ENCODE peak calls at places on chromosomes 3 and 15, in five cellular contexts. One of them, this sample, is unnamed.

GRCh38 chr15:88982304-88982945 is 69.2 kb upstream of the MFGE8 start:
- DNase-seq in amygdala: no peak
- DNase-seq in stimulated activated CD8-positive, alpha-beta memory T cell treated with anti-CD3 and anti-CD28 coated beads, Interleukin-7, amount 100 ng/mL, for 1 hour: no peak
- DNase-seq in midbrain: no peak
- DNase-seq in AG09319: peak
- DNase-seq in this sample: no peak

GRCh38 chr3:42061711-42062408 is 29.3 kb upstream of the TRAK1 start:
- DNase-seq in AG09319: peak
- DNase-seq in midbrain: no peak
- DNase-seq in stimulated activated CD8-positive, alpha-beta memory T cell treated with anti-CD3 and anti-CD28 coated beads, Interleukin-7, amount 100 ng/mL, for 1 hour: no peak
- DNase-seq in amygdala: no peak
- DNase-seq in this sample: peak

GRCh38 chr15:34754171-34754580 is 622 bp downstream of the GJD2 start:
- DNase-seq in stimulated activated CD8-positive, alpha-beta memory T cell treated with anti-CD3 and anti-CD28 coated beads, Interleukin-7, amount 100 ng/mL, for 1 hour: no peak
- DNase-seq in amygdala: no peak
- DNase-seq in AG09319: no peak
- DNase-seq in midbrain: no peak
- DNase-seq in this sample: no peak

GRCh38 chr3:52458770-52459540 is 3.6 kb downstream of the NISCH start:
- DNase-seq in amygdala: no peak
- DNase-seq in stimulated activated CD8-positive, alpha-beta memory T cell treated with anti-CD3 and anti-CD28 coated beads, Interleukin-7, amount 100 ng/mL, for 1 hour: no peak
- DNase-seq in midbrain: no peak
- DNase-seq in AG09319: no peak
- DNase-seq in this sample: no peak

GRCh38 chr15:40536501-40536900 is 28.3 kb downstream of the CCDC32 start:
- DNase-seq in AG09319: no peak
- DNase-seq in amygdala: no peak
- DNase-seq in midbrain: no peak
- DNase-seq in stimulated activated CD8-positive, alpha-beta memory T cell treated with anti-CD3 and anti-CD28 coated beads, Interleukin-7, amount 100 ng/mL, for 1 hour: no peak
- DNase-seq in this sample: no peak

GRCh38 chr15:89203705-89204273 is 17.6 kb downstream of the RLBP1 start:
- DNase-seq in stimulated activated CD8-positive, alpha-beta memory T cell treated with anti-CD3 and anti-CD28 coated beads, Interleukin-7, amount 100 ng/mL, for 1 hour: no peak
- DNase-seq in AG09319: no peak
- DNase-seq in midbrain: no peak
- DNase-seq in amygdala: no peak
- DNase-seq in this sample: no peak

GRCh38 chr3:177370396-177370795 is 173.1 kb upstream of the TBL1XR1 start:
- DNase-seq in AG09319: no peak
- DNase-seq in amygdala: no peak
- DNase-seq in midbrain: no peak
- DNase-seq in stimulated activated CD8-positive, alpha-beta memory T cell treated with anti-CD3 and anti-CD28 coated beads, Interleukin-7, amount 100 ng/mL, for 1 hour: no peak
- DNase-seq in this sample: no peak

GRCh38 chr3:179526989-179527391 is 35.7 kb upstream of the ACTL6A start:
- DNase-seq in stimulated activated CD8-positive, alpha-beta memory T cell treated with anti-CD3 and anti-CD28 coated beads, Interleukin-7, amount 100 ng/mL, for 1 hour: no peak
- DNase-seq in amygdala: no peak
- DNase-seq in midbrain: peak
- DNase-seq in AG09319: peak
- DNase-seq in this sample: peak

GRCh38 chr3:187742351-187743171 is 2.7 kb downstream of the BCL6 start:
- DNase-seq in amygdala: no peak
- DNase-seq in stimulated activated CD8-positive, alpha-beta memory T cell treated with anti-CD3 and anti-CD28 coated beads, Interleukin-7, amount 100 ng/mL, for 1 hour: no peak
- DNase-seq in midbrain: peak
- DNase-seq in AG09319: no peak
- DNase-seq in this sample: no peak

GRCh38 chr15:100686021-100686724 is 83.8 kb downstream of the ASB7 start:
- DNase-seq in amygdala: no peak
- DNase-seq in stimulated activated CD8-positive, alpha-beta memory T cell treated with anti-CD3 and anti-CD28 coated beads, Interleukin-7, amount 100 ng/mL, for 1 hour: no peak
- DNase-seq in midbrain: no peak
- DNase-seq in AG09319: no peak
- DNase-seq in this sample: no peak

GRCh38 chr3:133457465-133458067 is 57.7 kb downstream of the BFSP2 start:
- DNase-seq in AG09319: no peak
- DNase-seq in amygdala: no peak
- DNase-seq in stimulated activated CD8-positive, alpha-beta memory T cell treated with anti-CD3 and anti-CD28 coated beads, Interleukin-7, amount 100 ng/mL, for 1 hour: no peak
- DNase-seq in midbrain: no peak
- DNase-seq in this sample: no peak

GRCh38 chr3:63809607-63810006 is 9.5 kb upstream of the C3orf49 start:
- DNase-seq in amygdala: no peak
- DNase-seq in stimulated activated CD8-positive, alpha-beta memory T cell treated with anti-CD3 and anti-CD28 coated beads, Interleukin-7, amount 100 ng/mL, for 1 hour: no peak
- DNase-seq in AG09319: no peak
- DNase-seq in midbrain: no peak
- DNase-seq in this sample: peak

GRCh38 chr3:170240671-170241070 is 18.4 kb downstream of the PRKCI start:
- DNase-seq in stimulated activated CD8-positive, alpha-beta memory T cell treated with anti-CD3 and anti-CD28 coated beads, Interleukin-7, amount 100 ng/mL, for 1 hour: no peak
- DNase-seq in midbrain: no peak
- DNase-seq in AG09319: no peak
- DNase-seq in amygdala: no peak
- DNase-seq in this sample: no peak

GRCh38 chr3:74532446-74532845 is 82.0 kb downstream of the CNTN3 start:
- DNase-seq in midbrain: no peak
- DNase-seq in AG09319: peak
- DNase-seq in stimulated activated CD8-positive, alpha-beta memory T cell treated with anti-CD3 and anti-CD28 coated beads, Interleukin-7, amount 100 ng/mL, for 1 hour: no peak
- DNase-seq in amygdala: no peak
- DNase-seq in this sample: peak